ENCODE peak calls at places on chromosomes 12 and 14, in nine cellular contexts. B is tibial artery, P is Calu3, N is keratinocyte, F is tibial nerve, S is esophagus squamous epithelium, U is WTC11, E is WERI-Rb-1, Y is H9. Z is an unnamed sample.

GRCh38 chr14:22231022-22231421 is 358.0 kb downstream of the DAD1 start:
- DNase-seq in B (no peak), P (no peak), N (no peak), F (no peak), S (no peak), U (no peak), E (no peak), Y (no peak), Z (no peak)

GRCh38 chr14:32073537-32074189 is 3.4 kb upstream of the ARHGAP5 start:
- DNase-seq in B (no peak), P (peak), N (no peak), F (no peak), S (no peak), U (peak), E (peak), Y (no peak), Z (peak)

GRCh38 chr12:111180830-111181726 is 187.8 kb downstream of the PHETA1 start:
- DNase-seq in B (peak), P (no peak), N (no peak), F (peak), S (no peak), U (no peak), E (no peak), Y (no peak), Z (no peak)

GRCh38 chr12:92047058-92047826 is 98.4 kb downstream of the BTG1 start:
- DNase-seq in B (no peak), P (no peak), N (no peak), F (no peak), S (no peak), U (no peak), E (no peak), Y (no peak), Z (no peak)

GRCh38 chr14:51458563-51458955 is 193.2 kb upstream of the FRMD6 start:
- DNase-seq in B (no peak), P (no peak), N (no peak), F (no peak), S (no peak), U (no peak), E (no peak), Y (no peak), Z (peak)

GRCh38 chr14:33646692-33647260 is 304.1 kb downstream of the EGLN3 start:
- DNase-seq in B (no peak), P (no peak), N (peak), F (no peak), S (no peak), U (no peak), E (no peak), Y (no peak), Z (peak)

GRCh38 chr12:2110841-2111566 is 58.2 kb downstream of the CACNA1C start:
- DNase-seq in B (peak), P (no peak), N (no peak), F (no peak), S (no peak), U (no peak), E (no peak), Y (no peak), Z (no peak)

GRCh38 chr12:31440586-31440985 is 114.6 kb upstream of the SINHCAF start:
- DNase-seq in B (no peak), P (no peak), N (no peak), F (no peak), S (no peak), U (no peak), E (no peak), Y (no peak), Z (no peak)

GRCh38 chr12:47272412-47273190 is 192.8 kb upstream of the AMIGO2 start:
- DNase-seq in B (no peak), P (no peak), N (no peak), F (no peak), S (no peak), U (no peak), E (no peak), Y (no peak), Z (no peak)

GRCh38 chr14:68510201-68510600 is 282.7 kb downstream of the ZFP36L1 start:
- DNase-seq in B (peak), P (no peak), N (no peak), F (peak), S (no peak), U (no peak), E (no peak), Y (no peak), Z (peak)

GRCh38 chr14:101961011-101961721 is 3.2 kb upstream of the DYNC1H1 start:
- DNase-seq in B (peak), P (peak), N (peak), F (peak), S (no peak), U (peak), E (peak), Y (peak), Z (peak)

GRCh38 chr12:28966049-28966778 is 182.9 kb upstream of the FAR2 start:
- DNase-seq in B (no peak), P (no peak), N (no peak), F (no peak), S (no peak), U (no peak), E (no peak), Y (no peak), Z (no peak)

GRCh38 chr12:128040971-128041370 is 226.0 kb upstream of the TMEM132C start:
- DNase-seq in B (no peak), P (no peak), N (no peak), F (no peak), S (no peak), U (no peak), E (no peak), Y (no peak), Z (no peak)

GRCh38 chr12:92796650-92797049 is 93.9 kb downstream of the PLEKHG7 start:
- DNase-seq in B (no peak), P (no peak), N (no peak), F (no peak), S (no peak), U (no peak), E (no peak), Y (no peak), Z (peak)

GRCh38 chr12:91772411-91772810 is 373.2 kb downstream of the BTG1 start:
- DNase-seq in B (no peak), P (no peak), N (no peak), F (no peak), S (no peak), U (no peak), E (no peak), Y (no peak), Z (no peak)

GRCh38 chr12:66744956-66745383 is 66.1 kb upstream of the GRIP1 start:
- DNase-seq in B (no peak), P (no peak), N (no peak), F (no peak), S (no peak), U (no peak), E (no peak), Y (no peak), Z (no peak)

GRCh38 chr12:105444050-105444808 is 113.7 kb downstream of the C12orf75 start:
- DNase-seq in B (no peak), P (peak), N (no peak), F (no peak), S (no peak), U (no peak), E (no peak), Y (no peak), Z (no peak)

GRCh38 chr12:5217936-5218335 is 174.3 kb downstream of the KCNA5 start:
- DNase-seq in B (no peak), P (no peak), N (no peak), F (no peak), S (no peak), U (no peak), E (no peak), Y (no peak), Z (no peak)

GRCh38 chr12:103273645-103274044 is 222.1 kb downstream of the C12orf42 start:
- DNase-seq in B (no peak), P (no peak), N (no peak), F (no peak), S (no peak), U (no peak), E (no peak), Y (no peak), Z (no peak)

GRCh38 chr12:70823182-70823976 is 97.2 kb downstream of the PTPRR start:
- DNase-seq in B (no peak), P (peak), N (no peak), F (no peak), S (no peak), U (peak), E (no peak), Y (peak), Z (no peak)

GRCh38 chr14:61493239-61493638 is 171.9 kb downstream of the PRKCH start:
- DNase-seq in B (no peak), P (no peak), N (no peak), F (no peak), S (no peak), U (no peak), E (no peak), Y (no peak), Z (peak)

GRCh38 chr14:37726708-37727107 is 131.3 kb downstream of the TTC6 start:
- DNase-seq in B (no peak), P (no peak), N (no peak), F (no peak), S (no peak), U (no peak), E (no peak), Y (no peak), Z (no peak)

GRCh38 chr12:106493531-106493930 is 89.3 kb upstream of the RFX4 start:
- DNase-seq in B (no peak), P (no peak), N (no peak), F (no peak), S (no peak), U (no peak), E (no peak), Y (no peak), Z (no peak)

GRCh38 chr12:64236549-64236948 is 14.5 kb upstream of the KICS2 start:
- DNase-seq in B (no peak), P (no peak), N (no peak), F (no peak), S (no peak), U (no peak), E (no peak), Y (no peak), Z (no peak)

GRCh38 chr12:29681370-29681769 is 102.4 kb downstream of the TMTC1 start:
- DNase-seq in B (no peak), P (no peak), N (no peak), F (no peak), S (no peak), U (no peak), E (no peak), Y (no peak), Z (no peak)

GRCh38 chr12:101490286-101490920 is 15.3 kb downstream of the SPIC start:
- DNase-seq in B (no peak), P (peak), N (no peak), F (no peak), S (no peak), U (peak), E (peak), Y (peak), Z (no peak)

GRCh38 chr12:45745861-45746277 is 16.4 kb downstream of the ARID2 start:
- DNase-seq in B (no peak), P (no peak), N (no peak), F (no peak), S (no peak), U (no peak), E (no peak), Y (no peak), Z (no peak)

GRCh38 chr14:50941151-50941550 is 3.1 kb downstream of the PYGL start:
- DNase-seq in B (no peak), P (no peak), N (no peak), F (no peak), S (no peak), U (no peak), E (no peak), Y (no peak), Z (peak)

GRCh38 chr12:69415471-69416275 is 54.5 kb upstream of the FRS2 start:
- DNase-seq in B (peak), P (peak), N (peak), F (peak), S (no peak), U (peak), E (peak), Y (peak), Z (peak)

GRCh38 chr12:42504049-42504448 is 85.5 kb downstream of the PRICKLE1 start:
- DNase-seq in B (no peak), P (peak), N (no peak), F (no peak), S (no peak), U (no peak), E (no peak), Y (no peak), Z (no peak)

GRCh38 chr12:7588703-7589329 is 76.9 kb downstream of the APOBEC1 start:
- DNase-seq in B (no peak), P (peak), N (peak), F (peak), S (no peak), U (peak), E (peak), Y (peak), Z (peak)

DNA sequence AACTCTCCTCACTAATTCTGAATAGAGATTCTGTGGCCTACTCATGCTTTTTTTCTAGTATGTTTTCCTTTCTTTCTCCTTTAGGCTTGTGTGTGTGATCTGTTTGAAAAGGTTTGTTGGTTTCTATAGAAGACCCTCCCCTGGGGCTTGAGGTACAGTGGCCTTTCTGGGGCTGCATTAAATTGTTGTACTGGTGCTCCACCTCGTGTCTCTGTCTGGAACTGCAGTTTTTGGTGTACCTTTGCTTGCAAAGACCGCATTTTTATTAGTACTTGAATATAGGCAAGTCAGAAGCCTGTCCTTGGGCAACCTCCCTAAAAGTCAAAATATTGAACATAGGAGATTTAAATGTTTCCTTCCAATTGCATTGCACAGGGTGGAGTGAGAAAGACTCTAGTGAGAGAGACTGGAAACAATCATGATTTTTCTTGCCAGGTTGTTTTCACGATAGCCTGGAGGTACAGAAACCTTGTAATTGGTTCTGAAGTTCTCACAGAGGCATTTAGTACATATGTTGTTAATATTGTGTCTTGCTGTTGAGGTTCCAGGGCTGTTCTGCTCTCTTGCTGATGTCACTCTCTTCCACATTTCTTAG is 39.0 kb downstream of the SLCO1B1 start:
- DNase-seq in B (no peak), P (peak), N (no peak), F (no peak), S (no peak), U (peak), E (peak), Y (peak), Z (peak)
- TF ChIP-seq CTCF in B (peak), P (peak), N (peak), F (peak), S (peak), U (peak), E (peak), Y (peak), Z (peak)

DNA sequence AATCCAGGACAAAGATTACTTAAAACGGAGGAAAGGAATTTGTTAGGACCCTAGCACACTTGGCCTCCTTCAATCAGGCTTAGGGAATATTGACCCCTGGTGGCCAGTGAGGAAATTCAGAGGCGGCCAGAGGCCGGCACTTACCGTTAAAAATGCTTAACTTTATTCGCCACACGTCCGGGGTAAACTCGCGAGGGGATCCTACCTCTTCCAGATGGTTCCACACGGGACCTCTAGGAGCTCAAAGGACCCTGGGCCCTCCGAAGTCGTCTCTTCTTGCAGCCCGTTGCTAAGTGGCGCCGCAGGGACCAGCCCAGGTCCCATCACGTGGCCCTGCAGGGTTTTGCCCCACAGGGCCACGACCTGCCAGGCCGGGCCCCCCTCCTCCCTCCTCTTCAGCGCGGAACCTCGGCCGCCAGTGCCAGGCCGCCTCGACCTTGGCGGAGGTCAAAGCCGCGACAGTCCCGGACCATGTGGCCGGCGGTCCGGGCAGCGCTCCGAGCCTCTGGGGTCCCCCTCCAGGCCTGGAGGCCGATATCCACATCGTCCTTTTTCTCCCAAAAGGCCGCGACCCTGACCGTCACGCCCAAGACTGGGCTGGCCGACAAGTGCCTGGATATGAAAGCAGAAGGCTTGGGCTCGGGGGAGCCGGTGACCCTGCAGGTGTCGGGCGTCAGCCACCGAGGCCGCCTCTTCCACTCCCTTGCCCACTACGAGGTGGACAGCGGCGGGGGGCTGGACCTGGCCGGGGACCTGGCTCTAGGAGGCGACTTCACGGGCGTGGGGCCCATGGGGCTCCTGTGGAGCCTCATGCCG is 11.1 kb upstream of the DNAL1 start:
- DNase-seq in B (peak), P (peak), N (no peak), F (no peak), S (no peak), U (peak), E (peak), Y (peak), Z (peak)
- TF ChIP-seq CTCF in B (peak), P (peak), N (peak), F (peak), S (peak), U (peak), E (peak), Y (peak), Z (peak)

DNA sequence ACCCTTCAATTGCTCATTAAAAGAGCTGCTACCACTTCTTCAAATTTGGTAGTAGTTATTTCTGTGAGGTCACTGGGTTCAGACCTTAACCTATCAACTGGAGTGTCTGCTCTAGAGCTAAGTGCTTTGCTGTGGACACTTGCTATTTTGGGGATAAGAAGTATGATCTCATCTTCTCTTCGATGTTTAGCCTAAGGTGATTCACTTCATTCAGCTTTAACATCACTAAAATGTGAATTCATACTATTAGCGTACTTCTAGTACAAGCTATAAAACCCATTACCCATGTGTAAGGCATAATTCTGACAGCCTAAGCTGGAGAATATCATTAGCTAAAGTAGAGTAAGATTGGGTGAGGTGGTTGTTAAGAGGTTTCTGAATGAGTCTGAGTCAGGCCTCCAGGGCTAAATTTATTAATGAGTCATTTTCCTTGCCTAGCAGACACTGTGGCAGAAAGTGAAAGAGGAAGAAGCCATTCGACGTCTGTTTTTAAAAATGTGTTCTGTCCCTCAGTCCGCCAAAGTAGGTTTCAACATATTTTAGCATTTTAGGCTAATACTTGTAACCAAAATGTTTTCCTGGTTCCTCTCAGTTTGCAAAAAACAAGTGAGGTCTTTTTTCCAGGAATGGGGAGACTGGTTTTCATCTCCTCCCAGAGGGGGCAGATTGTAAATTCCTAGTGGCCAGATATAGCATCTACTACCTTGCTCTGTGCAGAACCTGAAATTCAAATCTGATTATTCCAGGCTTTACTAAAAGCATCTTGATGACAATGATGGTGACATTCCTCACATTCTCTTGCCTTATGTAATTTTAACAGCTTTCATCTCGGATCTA is 103.6 kb downstream of the SSPN start:
- DNase-seq in B (no peak), P (peak), N (no peak), F (no peak), S (no peak), U (no peak), E (no peak), Y (no peak), Z (peak)
- TF ChIP-seq CTCF in B (no peak), P (peak), N (peak), F (peak), S (peak), U (no peak), E (no peak), Y (peak), Z (peak)

GRCh38 chr14:103185051-103186027 is 62.1 kb downstream of the TNFAIP2 start:
- DNase-seq in B (peak), P (peak), N (peak), F (no peak), S (no peak), U (no peak), E (no peak), Y (no peak), Z (no peak)
- TF ChIP-seq CTCF in B (peak), P (peak), N (peak), F (peak), S (peak), U (peak), E (no peak), Y (peak), Z (peak)

Z was measured in HFFc6.